ENCODE peak calls at places on chromosomes 16 and 17, in ten cellular contexts. Y is DMS153; E is EH; L is GM13977; T is iPS-NIHi11; C is SW 1271; X is activated CD4-positive, alpha-beta T cell treated with anti-CD3 and anti-CD28 coated beads for 24 hours; W is cardiac muscle cell; F is skeletal muscle cell; K is hepatic stellate cell. V is an unnamed sample.

GRCh38 chr17:50255766-50256480 is 18.3 kb upstream of the TMEM92 start:
- DNase-seq in Y (no peak), E (no peak), L (no peak), T (no peak), C (no peak), X (no peak), W (no peak), F (no peak), K (peak; percentile 4), V (no peak)

GRCh38 chr17:72592242-72592966 is 471.6 kb downstream of the SOX9 start:
- DNase-seq in Y (peak; percentile 61), E (peak; percentile 88), L (peak; percentile 86), T (peak; percentile 97), C (peak; percentile 26), X (peak; percentile 14), W (peak; percentile 89), F (no peak), K (peak; percentile 93), V (peak; percentile 78)

GRCh38 chr17:42067371-42068180 is 17.2 kb upstream of the C17orf113 start:
- DNase-seq in Y (peak; percentile 8), E (peak; percentile 52), L (peak; percentile 77), T (peak; percentile 82), C (no peak), X (peak; percentile 50), W (peak; percentile 56), F (no peak), K (peak; percentile 63), V (peak; percentile 84)

GRCh38 chr16:28981517-28981916 is 3.3 kb upstream of the LAT start:
- DNase-seq in Y (no peak), E (no peak), L (peak; percentile 58), T (peak; percentile 87), C (no peak), X (no peak), W (no peak), F (no peak), K (no peak), V (peak; percentile 38)

GRCh38 chr16:88464447-88465318 is 11.6 kb downstream of the ZFPM1 start:
- DNase-seq in Y (no peak), E (no peak), L (peak; percentile 70), T (no peak), C (no peak), X (no peak), W (peak; percentile 94), F (no peak), K (no peak), V (no peak)

GRCh38 chr16:75343311-75343710 is 90.0 kb downstream of the CFDP1 start:
- DNase-seq in Y (no peak), E (no peak), L (no peak), T (no peak), C (no peak), X (no peak), W (no peak), F (no peak), K (no peak), V (no peak)

GRCh38 chr16:22092143-22092933 is at the start of gene VWA3A:
- DNase-seq in Y (peak; percentile 3), E (peak; percentile 75), L (no peak), T (peak; percentile 75), C (no peak), X (no peak), W (peak; percentile 66), F (no peak), K (peak; percentile 53), V (no peak)

GRCh38 chr17:7313890-7314718 is 1.1 kb downstream of the GPS2 start:
- DNase-seq in Y (no peak), E (peak; percentile 49), L (no peak), T (no peak), C (no peak), X (no peak), W (no peak), F (no peak), K (no peak), V (no peak)

GRCh38 chr17:69575346-69575761 is 160.9 kb downstream of the MAP2K6 start:
- DNase-seq in Y (no peak), E (peak; percentile 85), L (no peak), T (no peak), C (no peak), X (no peak), W (peak; percentile 87), F (peak; percentile 53), K (no peak), V (no peak)

GRCh38 chr16:549544-550263 is 10.5 kb upstream of the PRR35 start:
- DNase-seq in Y (no peak), E (no peak), L (no peak), T (peak; percentile 82), C (no peak), X (no peak), W (no peak), F (no peak), K (no peak), V (no peak)

GRCh38 chr16:2584742-2585650 is 47.2 kb downstream of the PDPK1 start:
- DNase-seq in Y (no peak), E (no peak), L (no peak), T (no peak), C (no peak), X (no peak), W (peak; percentile 20), F (no peak), K (no peak), V (no peak)

GRCh38 chr17:15260376-15261062 is 4.6 kb downstream of the PMP22 start:
- DNase-seq in Y (peak; percentile 2), E (peak; percentile 92), L (peak; percentile 77), T (peak; percentile 94), C (peak; percentile 66), X (peak; percentile 18), W (peak; percentile 94), F (peak; percentile 62), K (peak; percentile 84), V (peak; percentile 35)

GRCh38 chr17:8994319-8994718 is 27.0 kb upstream of the NTN1 start:
- DNase-seq in Y (no peak), E (peak; percentile 45), L (peak; percentile 49), T (peak; percentile 62), C (no peak), X (peak; percentile 58), W (peak; percentile 58), F (no peak), K (peak; percentile 57), V (peak; percentile 20)

GRCh38 chr16:81315271-81316175 is 761 bp downstream of the GAN start:
- DNase-seq in Y (no peak), E (peak; percentile 70), L (peak; percentile 52), T (peak; percentile 51), C (no peak), X (no peak), W (peak; percentile 61), F (no peak), K (peak; percentile 53), V (peak; percentile 32)

GRCh38 chr16:27224741-27225300 is 21.5 kb downstream of the KDM8 start:
- DNase-seq in Y (no peak), E (no peak), L (no peak), T (no peak), C (no peak), X (no peak), W (no peak), F (no peak), K (no peak), V (no peak)

GRCh38 chr16:85006639-85007038 is 4.7 kb downstream of the ZDHHC7 start:
- DNase-seq in Y (no peak), E (peak; percentile 72), L (no peak), T (no peak), C (no peak), X (no peak), W (peak; percentile 46), F (no peak), K (no peak), V (no peak)

GRCh38 chr16:16062023-16062932 is 112.9 kb downstream of the ABCC1 start:
- DNase-seq in Y (no peak), E (peak; percentile 37), L (no peak), T (no peak), C (no peak), X (no peak), W (peak; percentile 52), F (no peak), K (peak; percentile 37), V (no peak)

GRCh38 chr17:20159406-20160075 is 150.4 kb downstream of the SPECC1 start:
- DNase-seq in Y (no peak), E (peak; percentile 9), L (no peak), T (no peak), C (no peak), X (no peak), W (peak; percentile 42), F (no peak), K (no peak), V (no peak)

GRCh38 chr17:32320847-32321246 is 21.1 kb downstream of the C17orf75 start:
- DNase-seq in Y (no peak), E (no peak), L (no peak), T (no peak), C (no peak), X (no peak), W (no peak), F (no peak), K (no peak), V (no peak)

GRCh38 chr17:77489898-77490265 is 349.1 kb downstream of the SEC14L1 start:
- DNase-seq in Y (no peak), E (no peak), L (no peak), T (no peak), C (no peak), X (no peak), W (no peak), F (no peak), K (no peak), V (no peak)

GRCh38 chr17:34285304-34285792 is at the start of gene CCL11:
- DNase-seq in Y (no peak), E (peak; percentile 27), L (no peak), T (no peak), C (no peak), X (no peak), W (no peak), F (no peak), K (no peak), V (no peak)

GRCh38 chr16:58644765-58645487 is 15.3 kb upstream of the CNOT1 start:
- DNase-seq in Y (no peak), E (no peak), L (no peak), T (no peak), C (no peak), X (no peak), W (no peak), F (no peak), K (no peak), V (no peak)

GRCh38 chr17:76867578-76868175 is 527 bp upstream of the MGAT5B start:
- DNase-seq in Y (no peak), E (peak; percentile 68), L (no peak), T (peak; percentile 57), C (no peak), X (no peak), W (peak; percentile 62), F (peak; percentile 28), K (peak; percentile 61), V (no peak)

GRCh38 chr17:55265434-55266021 is 768 bp downstream of the HLF start:
- DNase-seq in Y (no peak), E (no peak), L (peak; percentile 17), T (peak; percentile 22), C (no peak), X (no peak), W (peak; percentile 2), F (no peak), K (no peak), V (no peak)

GRCh38 chr16:82016268-82016667 is 5.0 kb upstream of the SDR42E1 start:
- DNase-seq in Y (no peak), E (peak; percentile 57), L (no peak), T (no peak), C (no peak), X (no peak), W (peak; percentile 66), F (peak; percentile 25), K (peak; percentile 51), V (no peak)

GRCh38 chr17:75370288-75370687 is 35.2 kb downstream of the GRB2 start:
- DNase-seq in Y (no peak), E (no peak), L (no peak), T (no peak), C (no peak), X (no peak), W (no peak), F (no peak), K (no peak), V (no peak)

GRCh38 chr16:81520560-81521135 is 76.0 kb downstream of the CMIP start:
- DNase-seq in Y (no peak), E (no peak), L (no peak), T (no peak), C (no peak), X (no peak), W (no peak), F (no peak), K (no peak), V (no peak)

GRCh38 chr16:81366316-81366932 is 51.7 kb downstream of the GAN start:
- DNase-seq in Y (peak; percentile 21), E (peak; percentile 64), L (peak; percentile 54), T (peak; percentile 49), C (no peak), X (no peak), W (peak; percentile 70), F (peak; percentile 4), K (peak; percentile 27), V (peak; percentile 38)